ENCODE peak calls at places on chromosomes 2 and 18, in eight cellular contexts. J is ovary, B is body of pancreas, V is uterus, I is psoas muscle, F is neuronal stem cell, X is right lobe of liver, O is mesendoderm. H is an unnamed sample. For H3K4me1, the result is how much of the 10 kb centered on the place peaks cover.

GRCh38 chr2:68849579-68850030 is 21.6 kb downstream of the BMP10 start:
- DNase-seq in J (no peak), B (no peak), V (no peak), I (no peak), F (no peak), X (no peak), O (no peak), H (no peak)

GRCh38 chr2:226705965-226706364 is 93.7 kb downstream of the IRS1 start:
- DNase-seq in J (no peak), B (no peak), V (no peak), I (no peak), F (no peak), X (no peak), O (no peak), H (no peak)

GRCh38 chr2:191593622-191594416 is 84.1 kb upstream of the NABP1 start:
- DNase-seq in J (no peak), B (no peak), V (no peak), I (no peak), F (no peak), X (no peak), O (no peak), H (no peak)

GRCh38 chr2:111652681-111653080 is 231.3 kb downstream of the ANAPC1 start:
- DNase-seq in J (no peak), B (no peak), V (no peak), I (no peak), F (no peak), X (no peak), O (no peak), H (no peak)

GRCh38 chr2:42102606-42103450 is 55.0 kb downstream of the PKDCC start:
- DNase-seq in J (peak), B (peak), V (peak), I (peak), F (peak), X (peak), O (peak), H (no peak)

GRCh38 chr18:7779226-7779625 is 212.1 kb downstream of the PTPRM start:
- DNase-seq in J (no peak), B (no peak), V (no peak), I (no peak), F (no peak), X (no peak), O (no peak), H (no peak)

GRCh38 chr18:4256786-4257417 is 198.2 kb downstream of the DLGAP1 start:
- DNase-seq in J (no peak), B (no peak), V (no peak), I (no peak), F (no peak), X (no peak), O (no peak), H (no peak)

GRCh38 chr2:26957041-26957440 is 13.4 kb upstream of the MAPRE3 start:
- DNase-seq in J (no peak), B (no peak), V (no peak), I (no peak), F (no peak), X (no peak), O (no peak), H (no peak)

GRCh38 chr18:48612917-48613316 is 74.1 kb downstream of the CTIF start:
- DNase-seq in J (no peak), B (no peak), V (no peak), I (no peak), F (no peak), X (no peak), O (no peak), H (no peak)

GRCh38 chr2:1601471-1602358 is 142.6 kb downstream of the PXDN start:
- DNase-seq in J (peak), B (peak), V (no peak), I (no peak), F (no peak), X (no peak), O (no peak), H (no peak)

GRCh38 chr2:58788402-58788801 is 547.3 kb upstream of the FANCL start:
- DNase-seq in J (no peak), B (no peak), V (no peak), I (no peak), F (no peak), X (no peak), O (no peak), H (no peak)

GRCh38 chr2:127086800-127087737 is 19.9 kb downstream of the BIN1 start:
- DNase-seq in J (peak), B (peak), V (peak), I (peak), F (peak), X (peak), O (peak), H (no peak)
- H3K4me1 ChIP-seq in J (under half), B (under half), V (under half), I (half or more), F (under half), X (under half), O (under half), H (under half)

GRCh38 chr2:46702537-46702936 is 213.1 kb downstream of the MCFD2 start:
- DNase-seq in J (no peak), B (no peak), V (no peak), I (no peak), F (no peak), X (no peak), O (no peak), H (no peak)
- H3K4me1 ChIP-seq in J (under half), B (half or more), V (under half), I (half or more), F (under half), X (under half), O (under half), H (under half)

GRCh38 chr2:37324536-37324785 is 172 bp downstream of the PRKD3 start:
- DNase-seq in J (peak), B (peak), V (peak), I (peak), F (peak), X (no peak), O (peak), H (no peak)
- H3K4me1 ChIP-seq in J (under half), B (under half), V (under half), I (under half), F (under half), X (under half), O (under half), H (under half)

DNA sequence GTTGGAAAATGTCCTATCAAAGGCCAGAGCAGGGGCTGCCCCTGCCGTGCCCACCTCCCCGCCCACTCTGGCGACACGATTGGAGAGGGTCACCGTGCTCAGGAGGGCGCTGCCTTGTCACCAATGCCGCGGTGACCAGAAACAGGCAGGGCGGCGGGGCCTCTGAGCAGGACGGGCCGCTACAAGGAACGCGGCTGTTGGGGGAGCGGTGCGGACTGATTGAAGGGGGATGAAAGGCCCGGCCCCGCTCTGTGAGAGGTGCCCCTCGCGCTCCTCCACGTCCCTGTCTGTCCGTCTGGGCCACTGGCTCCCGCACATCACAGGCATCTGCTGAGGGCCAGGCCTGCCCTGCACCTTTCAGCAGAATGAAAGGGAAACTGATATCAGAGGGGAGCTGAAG is 243.9 kb downstream of the KLHL29 start:
- DNase-seq in J (no peak), B (no peak), V (no peak), I (no peak), F (no peak), X (no peak), O (no peak), H (no peak)
- H3K4me1 ChIP-seq in J (under half), B (under half), V (under half), I (under half), F (under half), X (under half), O (under half), H (under half)

DNA sequence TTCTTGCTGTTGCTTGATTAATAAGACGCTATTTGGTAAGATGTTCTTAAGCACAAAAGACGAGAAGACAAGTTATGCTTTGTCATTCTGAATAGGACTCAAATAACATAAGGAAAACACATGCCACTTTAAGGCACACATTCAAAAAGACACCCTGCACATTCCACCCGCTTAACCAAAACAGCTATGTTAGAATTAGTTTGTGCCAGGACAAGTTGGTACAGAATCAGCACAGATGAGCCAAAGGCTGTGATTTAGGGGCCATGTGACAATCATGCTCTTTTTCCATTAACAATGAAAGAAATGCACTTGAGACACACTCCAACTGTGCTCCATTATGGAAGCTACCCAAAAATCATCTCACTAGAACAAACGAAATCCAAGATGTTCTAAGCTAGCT is 3.4 kb downstream of the STARD7 start:
- DNase-seq in J (no peak), B (no peak), V (no peak), I (no peak), F (no peak), X (no peak), O (no peak), H (no peak)
- H3K4me1 ChIP-seq in J (under half), B (half or more), V (under half), I (half or more), F (under half), X (under half), O (under half), H (under half)

DNA sequence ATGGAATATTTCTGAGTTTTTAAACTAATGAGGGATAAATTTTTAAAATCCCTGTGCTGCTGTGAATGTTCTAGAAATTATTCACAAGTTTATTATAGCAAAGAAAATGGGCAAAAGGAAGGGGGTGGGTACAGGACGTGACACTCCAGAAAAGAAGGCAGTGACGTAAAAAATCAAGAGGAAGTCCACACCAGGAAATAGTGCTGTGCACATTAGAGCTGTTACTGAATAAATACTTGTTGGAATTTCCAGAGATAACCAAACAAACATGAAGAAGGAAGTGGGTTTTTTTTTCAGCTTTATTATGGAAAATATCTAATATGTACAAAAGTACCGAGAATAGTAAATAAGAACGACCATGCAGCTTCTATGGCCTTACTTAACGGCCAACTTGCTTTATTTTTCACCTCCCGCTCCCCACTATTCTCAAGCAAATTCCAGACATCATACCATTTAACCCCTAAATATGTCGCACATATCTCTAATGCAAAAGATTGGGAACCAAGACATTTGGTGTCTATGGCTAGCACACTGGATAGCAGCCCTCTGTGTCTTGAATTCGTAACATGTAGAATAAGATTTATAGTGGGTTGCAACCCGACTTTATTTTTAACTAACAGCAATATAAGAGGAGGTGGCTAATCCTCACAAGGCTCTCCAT is 639 bp upstream of the NDUFV2 start:
- DNase-seq in J (no peak), B (no peak), V (peak), I (no peak), F (no peak), X (no peak), O (no peak), H (peak)
- H3K4me1 ChIP-seq in J (under half), B (under half), V (under half), I (under half), F (under half), X (under half), O (under half), H (under half)

GRCh38 chr2:97993926-97994325 is 1.8 kb downstream of the TMEM131 start:
- DNase-seq in J (no peak), B (no peak), V (no peak), I (no peak), F (no peak), X (no peak), O (no peak), H (no peak)
- H3K4me1 ChIP-seq in J (under half), B (under half), V (under half), I (under half), F (under half), X (under half), O (under half), H (under half)

DNA sequence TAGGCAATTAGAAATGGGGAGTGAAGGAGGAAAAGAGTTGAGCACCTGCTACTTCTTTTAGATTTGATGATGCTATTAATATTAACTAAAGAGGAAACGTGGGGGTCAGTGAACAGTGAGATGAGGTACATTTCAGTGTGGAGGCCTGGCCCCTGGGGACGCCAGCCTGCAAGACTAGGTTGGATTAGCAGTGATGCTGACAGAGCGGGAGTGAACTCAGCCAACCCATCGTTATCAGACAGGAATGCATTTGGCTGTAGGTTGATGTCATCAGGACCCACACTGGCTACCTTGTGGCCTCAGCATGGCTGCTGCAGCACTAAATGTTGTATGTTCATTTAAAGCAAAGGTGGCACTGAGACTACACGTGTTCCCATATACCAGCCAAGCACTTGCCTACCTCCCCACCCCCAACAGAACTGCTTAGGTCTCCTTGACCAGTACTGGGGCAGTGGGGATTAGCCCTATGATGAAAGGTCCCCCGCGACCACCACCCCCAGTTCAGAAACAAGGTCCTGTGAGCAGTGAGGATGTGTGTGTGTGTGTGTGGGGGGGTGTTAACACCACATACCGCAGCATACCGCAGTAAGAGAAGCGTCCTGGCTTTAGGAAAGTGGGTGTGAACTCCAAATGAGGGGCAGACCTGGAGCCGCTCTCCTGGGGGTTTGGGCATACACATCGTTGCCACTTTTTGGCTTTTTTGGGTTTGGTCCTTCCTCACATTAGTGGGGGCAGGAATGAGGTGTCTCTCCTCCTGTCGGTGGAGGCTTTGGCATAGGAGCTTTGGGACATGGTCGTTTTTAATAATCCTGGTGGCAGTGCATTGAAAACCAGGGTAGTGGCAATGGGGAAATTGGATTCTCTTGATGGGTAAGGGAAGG is 26.1 kb downstream of the DGKD start:
- DNase-seq in J (no peak), B (no peak), V (no peak), I (no peak), F (no peak), X (no peak), O (peak), H (no peak)
- H3K4me1 ChIP-seq in J (under half), B (under half), V (under half), I (under half), F (under half), X (under half), O (under half), H (under half)

DNA sequence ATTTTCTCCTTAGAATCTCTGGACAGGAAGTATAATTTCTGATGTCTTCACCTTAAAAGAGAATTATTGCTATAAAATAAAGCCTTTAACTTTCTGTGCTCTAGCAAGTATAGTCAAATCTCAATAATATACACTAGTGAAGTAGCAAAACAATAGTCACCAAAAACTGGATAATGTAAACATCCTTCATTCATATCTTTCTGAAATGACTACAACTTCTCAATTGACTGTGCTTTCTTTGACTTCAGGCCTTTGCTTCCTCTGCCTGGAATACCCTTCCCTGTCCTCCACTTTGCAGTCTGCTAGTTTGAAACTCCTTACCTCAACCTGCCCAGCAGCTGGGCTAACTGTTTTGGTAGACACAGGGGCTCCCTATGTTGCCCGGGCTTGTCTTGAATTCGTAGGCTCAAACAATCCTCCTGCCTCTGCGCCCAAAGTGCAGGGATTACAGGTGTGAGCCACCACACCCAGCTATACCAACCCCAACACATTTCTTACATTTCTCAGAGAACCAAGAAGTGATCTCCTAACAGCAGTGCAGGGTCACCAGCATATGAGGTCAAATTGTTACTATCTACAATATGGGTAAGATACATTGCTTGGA is 6.6 kb upstream of the PCBP1 start:
- DNase-seq in J (no peak), B (no peak), V (no peak), I (no peak), F (no peak), X (no peak), O (no peak), H (no peak)
- H3K4me1 ChIP-seq in J (under half), B (under half), V (under half), I (under half), F (under half), X (under half), O (under half), H (under half)

GRCh38 chr2:28632791-28633190 is 118.8 kb upstream of the PPP1CB start:
- DNase-seq in J (no peak), B (no peak), V (peak), I (no peak), F (no peak), X (no peak), O (no peak), H (no peak)
- H3K4me1 ChIP-seq in J (under half), B (half or more), V (under half), I (half or more), F (under half), X (under half), O (under half), H (under half)